ENCODE peak calls at places on chromosomes 16 and 17, in five cellular contexts. C is AG04450; O is T-helper 17 cell; U is RCC 7860; L is activated CD8-positive, alpha-beta T cell treated with anti-CD3 and anti-CD28 coated beads for 36 hours. Y is an unnamed sample.

GRCh38 chr17:79929257-79930076 is 90.2 kb upstream of the CBX4 start:
- DNase-seq in C (no peak), O (no peak), U (no peak), L (no peak), Y (no peak)

GRCh38 chr16:65075877-65076276 is 46.0 kb downstream of the CDH11 start:
- DNase-seq in C (no peak), O (no peak), U (no peak), L (no peak), Y (no peak)

GRCh38 chr16:85169333-85170065 is 57.2 kb upstream of the CIBAR2 start:
- DNase-seq in C (no peak), O (no peak), U (no peak), L (peak), Y (no peak)

GRCh38 chr17:14351493-14351892 is 50.6 kb downstream of the HS3ST3B1 start:
- DNase-seq in C (no peak), O (no peak), U (no peak), L (peak), Y (no peak)

GRCh38 chr16:1357906-1358566 is 6.3 kb downstream of the GNPTG start:
- DNase-seq in C (no peak), O (no peak), U (peak), L (no peak), Y (no peak)

GRCh38 chr17:19647697-19648474 is 665 bp upstream of the ALDH3A2 start:
- DNase-seq in C (no peak), O (no peak), U (peak), L (peak), Y (peak)

GRCh38 chr16:49652441-49653175 is 203.3 kb downstream of the ZNF423 start:
- DNase-seq in C (no peak), O (no peak), U (no peak), L (no peak), Y (no peak)

GRCh38 chr17:17837380-17837821 is 615 bp upstream of the SREBF1 start:
- DNase-seq in C (no peak), O (no peak), U (peak), L (peak), Y (no peak)

GRCh38 chr17:32498362-32498761 is 11.6 kb downstream of the CDK5R1 start:
- DNase-seq in C (no peak), O (no peak), U (no peak), L (no peak), Y (no peak)

GRCh38 chr17:51439395-51440229 is 179.3 kb downstream of the UTP18 start:
- DNase-seq in C (no peak), O (no peak), U (no peak), L (no peak), Y (peak)

GRCh38 chr17:8855477-8856204 is 11.8 kb downstream of the PIK3R6 start:
- DNase-seq in C (no peak), O (no peak), U (no peak), L (peak), Y (no peak)

GRCh38 chr16:680967-681745 is 946 bp downstream of the STUB1 start:
- DNase-seq in C (no peak), O (no peak), U (peak), L (no peak), Y (no peak)

GRCh38 chr16:78669994-78670393 is 570.5 kb downstream of the WWOX start:
- DNase-seq in C (no peak), O (no peak), U (no peak), L (no peak), Y (no peak)

GRCh38 chr17:50266384-50267073 is 7.7 kb upstream of the TMEM92 start:
- DNase-seq in C (peak), O (no peak), U (peak), L (no peak), Y (no peak)

GRCh38 chr17:79042421-79043190 is 18.6 kb downstream of the C1QTNF1 start:
- DNase-seq in C (no peak), O (peak), U (peak), L (peak), Y (no peak)

GRCh38 chr16:29815032-29815721 is 775 bp upstream of the PAGR1 start:
- DNase-seq in C (no peak), O (no peak), U (no peak), L (peak), Y (no peak)

GRCh38 chr16:69847643-69848042 is 85.5 kb downstream of the WWP2 start:
- DNase-seq in C (no peak), O (no peak), U (no peak), L (no peak), Y (no peak)

GRCh38 chr17:45022655-45023339 is 28.6 kb downstream of the DCAKD start:
- DNase-seq in C (no peak), O (no peak), U (no peak), L (no peak), Y (no peak)

GRCh38 chr16:626787-627457 is 3.9 kb upstream of the WFIKKN1 start:
- DNase-seq in C (peak), O (no peak), U (peak), L (no peak), Y (no peak)

GRCh38 chr16:57986196-57986595 is 14.3 kb downstream of the ZNF319 start:
- DNase-seq in C (no peak), O (no peak), U (no peak), L (no peak), Y (no peak)

GRCh38 chr17:10070690-10071089 is 127.7 kb downstream of the GAS7 start:
- DNase-seq in C (no peak), O (no peak), U (no peak), L (no peak), Y (no peak)

GRCh38 chr17:77356109-77356689 is 215.4 kb downstream of the SEC14L1 start:
- DNase-seq in C (no peak), O (no peak), U (peak), L (no peak), Y (peak)

GRCh38 chr16:56451753-56452689 is 667 bp downstream of the OGFOD1 start:
- DNase-seq in C (no peak), O (no peak), U (peak), L (peak), Y (peak)

GRCh38 chr17:82114872-82115271 is 16.8 kb upstream of the FASN start:
- DNase-seq in C (no peak), O (no peak), U (no peak), L (no peak), Y (no peak)

GRCh38 chr16:11391576-11391975 is 46.3 kb downstream of the RMI2 start:
- DNase-seq in C (no peak), O (no peak), U (no peak), L (no peak), Y (peak)

GRCh38 chr17:73343168-73343634 is 31.4 kb upstream of the CDC42EP4 start:
- DNase-seq in C (peak), O (no peak), U (peak), L (no peak), Y (no peak)

GRCh38 chr16:3654249-3654991 is at the start of gene DNASE1:
- DNase-seq in C (no peak), O (peak), U (peak), L (peak), Y (no peak)

GRCh38 chr16:82761858-82762257 is 135.1 kb downstream of the CDH13 start:
- DNase-seq in C (peak), O (no peak), U (no peak), L (no peak), Y (peak)

GRCh38 chr16:69796285-69797118 is 34.4 kb downstream of the WWP2 start:
- DNase-seq in C (peak), O (no peak), U (peak), L (peak), Y (peak)

GRCh38 chr17:42891539-42892152 is 9.0 kb upstream of the G6PC1 start:
- DNase-seq in C (peak), O (no peak), U (no peak), L (no peak), Y (peak)

GRCh38 chr17:50699410-50699809 is 8.3 kb downstream of the ANKRD40 start:
- DNase-seq in C (no peak), O (no peak), U (no peak), L (no peak), Y (no peak)

GRCh38 chr17:42759982-42760651 is 910 bp upstream of the RAMP2 start:
- DNase-seq in C (no peak), O (no peak), U (no peak), L (no peak), Y (no peak)

GRCh38 chr16:52251495-52251894 is 295.4 kb downstream of the TOX3 start:
- DNase-seq in C (no peak), O (no peak), U (no peak), L (no peak), Y (no peak)

GRCh38 chr17:33924105-33924504 is 331.0 kb upstream of the CCL2 start:
- DNase-seq in C (no peak), O (no peak), U (no peak), L (no peak), Y (no peak)

GRCh38 chr17:43308999-43309398 is 75.2 kb upstream of the RNU2-1 start:
- DNase-seq in C (no peak), O (no peak), U (no peak), L (no peak), Y (no peak)

GRCh38 chr17:42023524-42024349 is 3.8 kb downstream of the NKIRAS2 start:
- DNase-seq in C (no peak), O (no peak), U (no peak), L (no peak), Y (no peak)

GRCh38 chr17:44331249-44331760 is 6.7 kb upstream of the SLC25A39 start:
- DNase-seq in C (no peak), O (peak), U (peak), L (peak), Y (peak)